ENCODE peak calls at places on chromosomes 16 and 17, in four cellular contexts. One of them, this sample, is unnamed.

GRCh38 chr17:42920106-42920900 is 19.7 kb downstream of the G6PC1 start:
- DNase-seq in MM.1S: peak; percentile 81
- DNase-seq in GM23248: no peak
- DNase-seq in neural progenitor cell: peak; percentile 8
- DNase-seq in this sample: no peak

GRCh38 chr17:28117304-28117703 is 74.8 kb downstream of the NLK start:
- DNase-seq in MM.1S: peak; percentile 12
- DNase-seq in GM23248: no peak
- DNase-seq in neural progenitor cell: no peak
- DNase-seq in this sample: no peak

GRCh38 chr17:4722678-4723240 is 8.5 kb upstream of the MED11 start:
- DNase-seq in MM.1S: no peak
- DNase-seq in GM23248: no peak
- DNase-seq in neural progenitor cell: no peak
- DNase-seq in this sample: no peak

GRCh38 chr17:39848600-39848999 is 15.5 kb downstream of the IKZF3 start:
- DNase-seq in MM.1S: peak; percentile 75
- DNase-seq in GM23248: no peak
- DNase-seq in neural progenitor cell: no peak
- DNase-seq in this sample: no peak

GRCh38 chr17:58702708-58703107 is 10.3 kb downstream of the RAD51C start:
- DNase-seq in MM.1S: no peak
- DNase-seq in GM23248: no peak
- DNase-seq in neural progenitor cell: no peak
- DNase-seq in this sample: no peak

GRCh38 chr16:12507366-12507765 is 296.3 kb downstream of the CPPED1 start:
- DNase-seq in MM.1S: no peak
- DNase-seq in GM23248: peak; percentile 47
- DNase-seq in neural progenitor cell: no peak
- DNase-seq in this sample: no peak

GRCh38 chr17:22703204-22703603 is 1010.9 kb downstream of the KCNJ18 start:
- DNase-seq in MM.1S: no peak
- DNase-seq in GM23248: no peak
- DNase-seq in neural progenitor cell: no peak
- DNase-seq in this sample: no peak

GRCh38 chr17:49498037-49498615 is 3.0 kb downstream of the NGFR start:
- DNase-seq in MM.1S: no peak
- DNase-seq in GM23248: no peak
- DNase-seq in neural progenitor cell: peak; percentile 68
- DNase-seq in this sample: peak; percentile 82

GRCh38 chr17:1605681-1606351 is 22.8 kb downstream of the SLC43A2 start:
- DNase-seq in MM.1S: no peak
- DNase-seq in GM23248: no peak
- DNase-seq in neural progenitor cell: no peak
- DNase-seq in this sample: no peak
- TF ChIP-seq EZH2phosphoT487 in MM.1S: no peak
- TF ChIP-seq EZH2phosphoT487 in GM23248: no peak
- TF ChIP-seq EZH2phosphoT487 in neural progenitor cell: no peak
- TF ChIP-seq EZH2phosphoT487 in this sample: no peak

GRCh38 chr17:37488009-37488604 is 1.6 kb upstream of the DUSP14 start:
- DNase-seq in MM.1S: peak; percentile 31
- DNase-seq in GM23248: peak; percentile 96
- DNase-seq in neural progenitor cell: peak; percentile 45
- DNase-seq in this sample: peak; percentile 72
- TF ChIP-seq EZH2phosphoT487 in MM.1S: no peak
- TF ChIP-seq EZH2phosphoT487 in GM23248: no peak
- TF ChIP-seq EZH2phosphoT487 in neural progenitor cell: no peak
- TF ChIP-seq EZH2phosphoT487 in this sample: no peak

GRCh38 chr16:67919618-67920210 is 11.9 kb downstream of the CTRL start:
- DNase-seq in MM.1S: no peak
- DNase-seq in GM23248: peak; percentile 52
- DNase-seq in neural progenitor cell: no peak
- DNase-seq in this sample: no peak

GRCh38 chr16:67923414-67924127 is 8.1 kb downstream of the CTRL start:
- DNase-seq in MM.1S: no peak
- DNase-seq in GM23248: no peak
- DNase-seq in neural progenitor cell: no peak
- DNase-seq in this sample: no peak

GRCh38 chr16:67924140-67924906 is 7.3 kb downstream of the CTRL start:
- DNase-seq in MM.1S: no peak
- DNase-seq in GM23248: no peak
- DNase-seq in neural progenitor cell: no peak
- DNase-seq in this sample: no peak

GRCh38 chr16:67922221-67922620 is 9.4 kb downstream of the CTRL start:
- DNase-seq in MM.1S: no peak
- DNase-seq in GM23248: no peak
- DNase-seq in neural progenitor cell: no peak
- DNase-seq in this sample: no peak

GRCh38 chr16:67922740-67923139 is 8.9 kb downstream of the CTRL start:
- DNase-seq in MM.1S: no peak
- DNase-seq in GM23248: no peak
- DNase-seq in neural progenitor cell: no peak
- DNase-seq in this sample: no peak
- TF ChIP-seq EZH2phosphoT487 in MM.1S: no peak
- TF ChIP-seq EZH2phosphoT487 in GM23248: no peak
- TF ChIP-seq EZH2phosphoT487 in neural progenitor cell: no peak
- TF ChIP-seq EZH2phosphoT487 in this sample: no peak

DNA sequence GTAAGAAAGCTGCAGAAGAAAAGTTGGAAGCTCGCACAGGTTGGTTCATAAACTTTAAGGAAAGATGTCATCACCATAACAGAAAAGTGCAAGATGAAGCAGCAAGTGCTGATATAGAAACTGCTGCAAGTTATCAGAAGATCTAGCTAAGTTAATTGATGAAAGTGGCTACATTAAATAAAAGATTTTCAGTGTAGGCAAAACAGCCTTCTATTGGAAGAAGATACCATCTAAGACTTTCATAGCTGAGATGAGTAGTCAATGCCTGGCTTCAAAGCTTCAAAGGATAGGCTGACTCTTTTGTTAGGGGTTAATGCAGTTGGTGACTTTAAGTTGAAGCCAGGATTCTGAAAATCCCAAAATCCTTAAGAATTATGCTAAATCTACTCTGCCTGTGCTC is 24.0 kb downstream of the CYLD start:
- DNase-seq in MM.1S: no peak
- DNase-seq in GM23248: no peak
- DNase-seq in neural progenitor cell: no peak
- DNase-seq in this sample: no peak
- TF ChIP-seq EZH2phosphoT487 in MM.1S: no peak
- TF ChIP-seq EZH2phosphoT487 in GM23248: no peak
- TF ChIP-seq EZH2phosphoT487 in neural progenitor cell: no peak
- TF ChIP-seq EZH2phosphoT487 in this sample: no peak

GRCh38 chr17:78890111-78890897 is 12.7 kb downstream of the CEP295NL start:
- DNase-seq in MM.1S: peak; percentile 98
- DNase-seq in GM23248: no peak
- DNase-seq in neural progenitor cell: no peak
- DNase-seq in this sample: no peak
- TF ChIP-seq EZH2phosphoT487 in MM.1S: no peak
- TF ChIP-seq EZH2phosphoT487 in GM23248: no peak
- TF ChIP-seq EZH2phosphoT487 in neural progenitor cell: no peak
- TF ChIP-seq EZH2phosphoT487 in this sample: no peak